ENCODE peak calls at places on chromosomes 2 and 18, in five cellular contexts. One of them, this sample, is unnamed.

GRCh38 chr2:170271340-170271739 is 93.4 kb downstream of the MYO3B start:
- DNase-seq in endodermal cell: no peak
- DNase-seq in neural progenitor cell: no peak
- DNase-seq in HCT116: no peak
- DNase-seq in body of pancreas: no peak
- DNase-seq in this sample: peak; percentile 30

GRCh38 chr2:24929230-24929629 is 9.2 kb upstream of the ADCY3 start:
- DNase-seq in neural progenitor cell: no peak
- DNase-seq in endodermal cell: peak; percentile 48
- DNase-seq in body of pancreas: no peak
- DNase-seq in HCT116: no peak
- DNase-seq in this sample: no peak

GRCh38 chr2:24558781-24559540 is 67.9 kb downstream of the NCOA1 start:
- DNase-seq in endodermal cell: no peak
- DNase-seq in HCT116: no peak
- DNase-seq in neural progenitor cell: no peak
- DNase-seq in body of pancreas: no peak
- DNase-seq in this sample: peak; percentile 40

GRCh38 chr2:54479422-54479821 is 23.3 kb downstream of the SPTBN1 start:
- DNase-seq in endodermal cell: no peak
- DNase-seq in body of pancreas: no peak
- DNase-seq in neural progenitor cell: no peak
- DNase-seq in HCT116: no peak
- DNase-seq in this sample: no peak

GRCh38 chr2:112542123-112542973 is at the start of gene POLR1B:
- DNase-seq in body of pancreas: peak; percentile 89
- DNase-seq in neural progenitor cell: peak; percentile 92
- DNase-seq in endodermal cell: peak; percentile 95
- DNase-seq in HCT116: peak; percentile 76
- DNase-seq in this sample: peak; percentile 88

GRCh38 chr2:233142355-233142897 is 82.3 kb downstream of the INPP5D start:
- DNase-seq in HCT116: no peak
- DNase-seq in body of pancreas: no peak
- DNase-seq in neural progenitor cell: no peak
- DNase-seq in endodermal cell: no peak
- DNase-seq in this sample: no peak

GRCh38 chr2:171878481-171878993 is 15.5 kb downstream of the SLC25A12 start:
- DNase-seq in body of pancreas: no peak
- DNase-seq in HCT116: no peak
- DNase-seq in neural progenitor cell: no peak
- DNase-seq in endodermal cell: no peak
- DNase-seq in this sample: peak; percentile 25

GRCh38 chr18:63520053-63520452 is 22.1 kb upstream of the SERPINB12 start:
- DNase-seq in HCT116: no peak
- DNase-seq in endodermal cell: no peak
- DNase-seq in body of pancreas: no peak
- DNase-seq in neural progenitor cell: no peak
- DNase-seq in this sample: no peak

GRCh38 chr2:67950018-67950417 is 112.8 kb downstream of the C1D start:
- DNase-seq in endodermal cell: no peak
- DNase-seq in body of pancreas: no peak
- DNase-seq in HCT116: no peak
- DNase-seq in neural progenitor cell: no peak
- DNase-seq in this sample: no peak

GRCh38 chr18:7629416-7629815 is 62.3 kb downstream of the PTPRM start:
- DNase-seq in endodermal cell: no peak
- DNase-seq in neural progenitor cell: no peak
- DNase-seq in body of pancreas: no peak
- DNase-seq in HCT116: no peak
- DNase-seq in this sample: no peak

GRCh38 chr2:36918307-36918706 is 48.0 kb downstream of the STRN start:
- DNase-seq in HCT116: no peak
- DNase-seq in body of pancreas: no peak
- DNase-seq in neural progenitor cell: no peak
- DNase-seq in endodermal cell: no peak
- DNase-seq in this sample: no peak

GRCh38 chr18:57218281-57218680 is 71.4 kb downstream of the BOD1L2 start:
- DNase-seq in HCT116: no peak
- DNase-seq in endodermal cell: no peak
- DNase-seq in neural progenitor cell: no peak
- DNase-seq in body of pancreas: no peak
- DNase-seq in this sample: no peak

GRCh38 chr2:172464340-172465129 is 37.1 kb downstream of the ITGA6 start:
- DNase-seq in body of pancreas: peak; percentile 24
- DNase-seq in endodermal cell: no peak
- DNase-seq in HCT116: no peak
- DNase-seq in neural progenitor cell: no peak
- DNase-seq in this sample: no peak

GRCh38 chr2:68745006-68745405 is 10.4 kb downstream of the ARHGAP25 start:
- DNase-seq in neural progenitor cell: no peak
- DNase-seq in endodermal cell: no peak
- DNase-seq in HCT116: no peak
- DNase-seq in body of pancreas: no peak
- DNase-seq in this sample: no peak

GRCh38 chr2:172639823-172640222 is 83.9 kb downstream of the PDK1 start:
- DNase-seq in endodermal cell: no peak
- DNase-seq in body of pancreas: no peak
- DNase-seq in HCT116: no peak
- DNase-seq in neural progenitor cell: no peak
- DNase-seq in this sample: no peak

GRCh38 chr2:12821656-12822055 is 104.9 kb downstream of the TRIB2 start:
- DNase-seq in HCT116: no peak
- DNase-seq in endodermal cell: no peak
- DNase-seq in neural progenitor cell: no peak
- DNase-seq in body of pancreas: no peak
- DNase-seq in this sample: no peak

GRCh38 chr2:186891219-186891621 is 42.2 kb upstream of the ZSWIM2 start:
- DNase-seq in endodermal cell: no peak
- DNase-seq in body of pancreas: no peak
- DNase-seq in HCT116: peak; percentile 15
- DNase-seq in neural progenitor cell: no peak
- DNase-seq in this sample: no peak

GRCh38 chr2:15975261-15975600 is 34.9 kb downstream of the MYCN start:
- DNase-seq in neural progenitor cell: no peak
- DNase-seq in endodermal cell: no peak
- DNase-seq in body of pancreas: no peak
- DNase-seq in HCT116: no peak
- DNase-seq in this sample: no peak

GRCh38 chr2:45872211-45872610 is 220.7 kb downstream of the PRKCE start:
- DNase-seq in body of pancreas: no peak
- DNase-seq in neural progenitor cell: no peak
- DNase-seq in endodermal cell: no peak
- DNase-seq in HCT116: no peak
- DNase-seq in this sample: no peak

GRCh38 chr18:59265246-59266018 is 7.8 kb downstream of the RAX start:
- DNase-seq in endodermal cell: peak; percentile 94
- DNase-seq in HCT116: no peak
- DNase-seq in body of pancreas: no peak
- DNase-seq in neural progenitor cell: peak; percentile 88
- DNase-seq in this sample: no peak

GRCh38 chr2:167750675-167751074 is 496.7 kb downstream of the STK39 start:
- DNase-seq in HCT116: no peak
- DNase-seq in endodermal cell: no peak
- DNase-seq in neural progenitor cell: no peak
- DNase-seq in body of pancreas: no peak
- DNase-seq in this sample: no peak
- H3K27ac ChIP-seq in HCT116: no peak overlapping the region
- H3K27ac ChIP-seq in endodermal cell: no peak overlapping the region
- H3K27ac ChIP-seq in neural progenitor cell: no peak overlapping the region
- H3K27ac ChIP-seq in body of pancreas: no peak overlapping the region
- H3K27ac ChIP-seq in this sample: no peak overlapping the region

GRCh38 chr2:120208381-120209353 is 14.5 kb downstream of the TMEM185B start:
- DNase-seq in endodermal cell: no peak
- DNase-seq in body of pancreas: no peak
- DNase-seq in HCT116: no peak
- DNase-seq in neural progenitor cell: no peak
- DNase-seq in this sample: no peak

GRCh38 chr2:120210234-120210781 is 12.9 kb downstream of the TMEM185B start:
- DNase-seq in body of pancreas: no peak
- DNase-seq in HCT116: no peak
- DNase-seq in neural progenitor cell: no peak
- DNase-seq in endodermal cell: no peak
- DNase-seq in this sample: no peak

GRCh38 chr2:120205901-120206581 is 17.2 kb downstream of the TMEM185B start:
- DNase-seq in neural progenitor cell: peak; percentile 80
- DNase-seq in endodermal cell: peak; percentile 92
- DNase-seq in body of pancreas: no peak
- DNase-seq in HCT116: no peak
- DNase-seq in this sample: no peak

GRCh38 chr2:120204945-120205670 is 18.1 kb downstream of the TMEM185B start:
- DNase-seq in body of pancreas: no peak
- DNase-seq in neural progenitor cell: no peak
- DNase-seq in endodermal cell: no peak
- DNase-seq in HCT116: no peak
- DNase-seq in this sample: no peak

GRCh38 chr2:120209427-120210233 is 13.6 kb downstream of the TMEM185B start:
- DNase-seq in HCT116: no peak
- DNase-seq in body of pancreas: no peak
- DNase-seq in neural progenitor cell: no peak
- DNase-seq in endodermal cell: no peak
- DNase-seq in this sample: no peak
- H3K27ac ChIP-seq in HCT116: no peak overlapping the region
- H3K27ac ChIP-seq in body of pancreas: no peak overlapping the region
- H3K27ac ChIP-seq in neural progenitor cell: no peak overlapping the region
- H3K27ac ChIP-seq in endodermal cell: no peak overlapping the region
- H3K27ac ChIP-seq in this sample: no peak overlapping the region

DNA sequence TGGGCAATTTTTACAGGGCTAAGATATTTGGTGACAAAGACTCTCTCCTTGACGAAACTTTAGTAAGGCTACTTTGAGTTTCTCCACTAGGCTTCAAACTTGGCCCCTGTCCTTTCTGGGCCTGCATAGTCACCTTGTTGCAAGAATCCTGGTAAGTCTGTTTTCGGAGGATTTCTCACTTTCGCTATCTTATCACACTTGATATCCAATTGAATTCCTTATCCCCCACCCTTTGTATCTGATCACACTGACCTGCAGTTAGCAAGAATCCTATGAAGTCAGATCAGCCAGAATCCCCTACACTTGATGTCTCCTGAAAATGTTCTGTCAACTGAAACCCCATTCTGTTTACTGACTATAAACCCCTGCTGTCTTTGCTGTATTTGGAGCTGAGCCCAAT is 499.8 kb upstream of the GCFC2 start:
- DNase-seq in HCT116: no peak
- DNase-seq in body of pancreas: no peak
- DNase-seq in endodermal cell: peak; percentile 41
- DNase-seq in neural progenitor cell: no peak
- DNase-seq in this sample: no peak
- H3K27ac ChIP-seq in HCT116: no peak overlapping the region
- H3K27ac ChIP-seq in body of pancreas: no peak overlapping the region
- H3K27ac ChIP-seq in endodermal cell: no peak overlapping the region
- H3K27ac ChIP-seq in neural progenitor cell: no peak overlapping the region
- H3K27ac ChIP-seq in this sample: no peak overlapping the region

DNA sequence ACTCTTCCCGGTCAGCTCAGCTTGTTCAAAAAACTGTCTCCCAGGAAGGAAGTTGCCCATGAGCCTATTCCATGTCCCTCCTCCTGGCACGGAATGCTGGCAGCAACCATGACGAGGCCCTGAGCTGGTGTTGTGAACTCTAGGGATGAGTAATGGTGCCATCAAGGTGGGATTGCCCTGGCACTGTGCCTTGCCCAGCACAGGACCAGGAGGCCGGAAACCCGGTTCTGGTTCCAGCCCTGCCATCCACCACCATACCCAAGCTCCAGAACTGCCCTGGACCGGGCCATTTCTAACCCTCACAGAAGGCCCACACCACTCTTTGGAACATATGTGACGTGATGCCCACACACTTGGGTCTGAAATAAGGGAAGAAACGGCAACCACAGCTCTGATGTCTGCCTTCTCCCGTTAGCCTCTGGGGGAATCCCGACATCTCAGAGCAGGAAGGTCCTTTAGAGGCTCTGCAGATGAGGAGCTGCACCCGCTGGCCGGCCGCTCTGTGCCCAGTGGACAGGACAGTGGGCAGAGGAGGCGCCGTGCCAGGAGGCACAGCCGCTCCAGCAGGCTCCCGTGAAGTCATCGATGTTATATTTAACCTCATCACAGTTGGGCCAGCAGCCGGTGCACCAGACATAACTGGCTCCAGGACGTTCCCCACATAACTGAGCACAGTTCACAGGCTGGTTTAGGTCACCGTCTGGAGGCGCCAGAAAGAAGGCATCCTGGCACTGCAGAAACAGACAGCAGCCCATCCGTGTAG is 462.0 kb upstream of the ID2 start:
- DNase-seq in HCT116: no peak
- DNase-seq in neural progenitor cell: no peak
- DNase-seq in endodermal cell: no peak
- DNase-seq in body of pancreas: no peak
- DNase-seq in this sample: no peak
- H3K27ac ChIP-seq in HCT116: no peak overlapping the region
- H3K27ac ChIP-seq in neural progenitor cell: no peak overlapping the region
- H3K27ac ChIP-seq in endodermal cell: no peak overlapping the region
- H3K27ac ChIP-seq in body of pancreas: no peak overlapping the region
- H3K27ac ChIP-seq in this sample: no peak overlapping the region

This sample was measured in thyroid gland.